ENCODE peak calls at places on chromosomes 2 and 18, in four cellular contexts. One of them, this sample, is unnamed.

GRCh38 chr18:77116201-77117080 is 16.1 kb downstream of the MBP start:
- DNase-seq in left lung: no peak
- DNase-seq in neural progenitor cell: no peak
- DNase-seq in fibroblast of lung: no peak
- DNase-seq in this sample: no peak

GRCh38 chr2:27715318-27716165 is 51.9 kb downstream of the SLC4A1AP start:
- DNase-seq in left lung: peak; percentile 76
- DNase-seq in neural progenitor cell: peak; percentile 54
- DNase-seq in fibroblast of lung: peak; percentile 71
- DNase-seq in this sample: peak; percentile 89

GRCh38 chr2:19140463-19141208 is 217.8 kb downstream of the OSR1 start:
- DNase-seq in left lung: no peak
- DNase-seq in neural progenitor cell: no peak
- DNase-seq in fibroblast of lung: peak; percentile 82
- DNase-seq in this sample: no peak

GRCh38 chr2:135094508-135094907 is 42.4 kb downstream of the RAB3GAP1 start:
- DNase-seq in left lung: no peak
- DNase-seq in neural progenitor cell: no peak
- DNase-seq in fibroblast of lung: no peak
- DNase-seq in this sample: no peak

GRCh38 chr2:55966431-55967118 is 43.0 kb upstream of the EFEMP1 start:
- DNase-seq in left lung: peak; percentile 65
- DNase-seq in neural progenitor cell: no peak
- DNase-seq in fibroblast of lung: peak; percentile 29
- DNase-seq in this sample: no peak

GRCh38 chr18:23689031-23689615 is at the start of gene LAMA3:
- DNase-seq in left lung: peak; percentile 91
- DNase-seq in neural progenitor cell: peak; percentile 81
- DNase-seq in fibroblast of lung: no peak
- DNase-seq in this sample: no peak

GRCh38 chr2:58521803-58522602 is 280.9 kb upstream of the FANCL start:
- DNase-seq in left lung: no peak
- DNase-seq in neural progenitor cell: no peak
- DNase-seq in fibroblast of lung: no peak
- DNase-seq in this sample: no peak

GRCh38 chr18:51074605-51075004 is 44.6 kb downstream of the SMAD4 start:
- DNase-seq in left lung: no peak
- DNase-seq in neural progenitor cell: no peak
- DNase-seq in fibroblast of lung: no peak
- DNase-seq in this sample: no peak

GRCh38 chr18:60538891-60539290 is 166.3 kb upstream of the MC4R start:
- DNase-seq in left lung: no peak
- DNase-seq in neural progenitor cell: no peak
- DNase-seq in fibroblast of lung: no peak
- DNase-seq in this sample: no peak

GRCh38 chr2:38076250-38076709 is 329 bp upstream of the CYP1B1 start:
- DNase-seq in left lung: peak; percentile 94
- DNase-seq in neural progenitor cell: peak; percentile 92
- DNase-seq in fibroblast of lung: peak; percentile 89
- DNase-seq in this sample: peak; percentile 91

GRCh38 chr2:215396595-215397313 is 39.1 kb downstream of the FN1 start:
- DNase-seq in left lung: no peak
- DNase-seq in neural progenitor cell: no peak
- DNase-seq in fibroblast of lung: peak; percentile 90
- DNase-seq in this sample: no peak

GRCh38 chr2:130370490-130370889 is 14.6 kb downstream of the PTPN18 start:
- DNase-seq in left lung: no peak
- DNase-seq in neural progenitor cell: no peak
- DNase-seq in fibroblast of lung: no peak
- DNase-seq in this sample: no peak

GRCh38 chr2:6992821-6993228 is 75.6 kb downstream of the RNF144A start:
- DNase-seq in left lung: no peak
- DNase-seq in neural progenitor cell: no peak
- DNase-seq in fibroblast of lung: no peak
- DNase-seq in this sample: no peak

GRCh38 chr2:234544659-234545611 is 48.1 kb upstream of the ARL4C start:
- DNase-seq in left lung: peak; percentile 84
- DNase-seq in neural progenitor cell: peak; percentile 86
- DNase-seq in fibroblast of lung: peak; percentile 72
- DNase-seq in this sample: peak; percentile 90

GRCh38 chr2:60764736-60765534 is 8.9 kb downstream of the PAPOLG start:
- DNase-seq in left lung: no peak
- DNase-seq in neural progenitor cell: no peak
- DNase-seq in fibroblast of lung: peak; percentile 32
- DNase-seq in this sample: no peak

GRCh38 chr2:84879595-84880394 is 1.1 kb downstream of the TRABD2A start:
- DNase-seq in left lung: no peak
- DNase-seq in neural progenitor cell: peak; percentile 68
- DNase-seq in fibroblast of lung: no peak
- DNase-seq in this sample: peak; percentile 60

GRCh38 chr2:86123328-86123727 is 17.3 kb downstream of the PTCD3 start:
- DNase-seq in left lung: no peak
- DNase-seq in neural progenitor cell: no peak
- DNase-seq in fibroblast of lung: no peak
- DNase-seq in this sample: no peak

GRCh38 chr2:175414872-175415487 is 233.5 kb upstream of the ATP5MC3 start:
- DNase-seq in left lung: no peak
- DNase-seq in neural progenitor cell: peak; percentile 72
- DNase-seq in fibroblast of lung: peak; percentile 71
- DNase-seq in this sample: peak; percentile 63

GRCh38 chr2:26672112-26672817 is 20.3 kb upstream of the KCNK3 start:
- DNase-seq in left lung: no peak
- DNase-seq in neural progenitor cell: no peak
- DNase-seq in fibroblast of lung: no peak
- DNase-seq in this sample: peak; percentile 64

GRCh38 chr2:1886405-1886992 is 142.2 kb upstream of the PXDN start:
- DNase-seq in left lung: no peak
- DNase-seq in neural progenitor cell: peak; percentile 88
- DNase-seq in fibroblast of lung: peak; percentile 74
- DNase-seq in this sample: peak; percentile 85

GRCh38 chr2:124610141-124610540 is 585.1 kb downstream of the CNTNAP5 start:
- DNase-seq in left lung: no peak
- DNase-seq in neural progenitor cell: no peak
- DNase-seq in fibroblast of lung: no peak
- DNase-seq in this sample: no peak

GRCh38 chr2:122543815-122544214 is 788.4 kb downstream of the TSN start:
- DNase-seq in left lung: no peak
- DNase-seq in neural progenitor cell: no peak
- DNase-seq in fibroblast of lung: no peak
- DNase-seq in this sample: no peak

GRCh38 chr2:113219092-113219441 is 45.3 kb downstream of the PSD4 start:
- DNase-seq in left lung: no peak
- DNase-seq in neural progenitor cell: no peak
- DNase-seq in fibroblast of lung: no peak
- DNase-seq in this sample: no peak

GRCh38 chr18:6202861-6203260 is 211.8 kb downstream of the L3MBTL4 start:
- DNase-seq in left lung: no peak
- DNase-seq in neural progenitor cell: no peak
- DNase-seq in fibroblast of lung: no peak
- DNase-seq in this sample: no peak

GRCh38 chr2:77443076-77443475 is 79.1 kb downstream of the LRRTM4 start:
- DNase-seq in left lung: no peak
- DNase-seq in neural progenitor cell: no peak
- DNase-seq in fibroblast of lung: peak; percentile 23
- DNase-seq in this sample: no peak

GRCh38 chr2:130864830-130865229 is 28.1 kb downstream of the ARHGEF4 start:
- DNase-seq in left lung: no peak
- DNase-seq in neural progenitor cell: no peak
- DNase-seq in fibroblast of lung: peak; percentile 91
- DNase-seq in this sample: no peak

GRCh38 chr2:231041061-231041689 is 3.9 kb downstream of the C2orf72 start:
- DNase-seq in left lung: no peak
- DNase-seq in neural progenitor cell: no peak
- DNase-seq in fibroblast of lung: no peak
- DNase-seq in this sample: no peak

GRCh38 chr2:207767461-207768167 is 2.1 kb downstream of the FZD5 start:
- DNase-seq in left lung: peak; percentile 86
- DNase-seq in neural progenitor cell: peak; percentile 82
- DNase-seq in fibroblast of lung: peak; percentile 18
- DNase-seq in this sample: peak; percentile 73

GRCh38 chr2:239463541-239464165 is 62.8 kb upstream of the HDAC4 start:
- DNase-seq in left lung: peak; percentile 65
- DNase-seq in neural progenitor cell: no peak
- DNase-seq in fibroblast of lung: no peak
- DNase-seq in this sample: no peak

GRCh38 chr2:231684314-231685223 is 23.8 kb upstream of the PTMA start:
- DNase-seq in left lung: no peak
- DNase-seq in neural progenitor cell: peak; percentile 2
- DNase-seq in fibroblast of lung: no peak
- DNase-seq in this sample: peak; percentile 68

GRCh38 chr2:190408538-190409271 is 550 bp downstream of the MFSD6 start:
- DNase-seq in left lung: peak; percentile 91
- DNase-seq in neural progenitor cell: peak; percentile 51
- DNase-seq in fibroblast of lung: no peak
- DNase-seq in this sample: peak; percentile 78

GRCh38 chr2:190405995-190406394 is 2.2 kb upstream of the MFSD6 start:
- DNase-seq in left lung: no peak
- DNase-seq in neural progenitor cell: no peak
- DNase-seq in fibroblast of lung: no peak
- DNase-seq in this sample: no peak

GRCh38 chr2:190407662-190408537 is at the start of gene MFSD6:
- DNase-seq in left lung: peak; percentile 91
- DNase-seq in neural progenitor cell: peak; percentile 85
- DNase-seq in fibroblast of lung: no peak
- DNase-seq in this sample: peak; percentile 85

GRCh38 chr2:190406805-190407204 is 1.4 kb upstream of the MFSD6 start:
- DNase-seq in left lung: no peak
- DNase-seq in neural progenitor cell: no peak
- DNase-seq in fibroblast of lung: no peak
- DNase-seq in this sample: no peak

DNA sequence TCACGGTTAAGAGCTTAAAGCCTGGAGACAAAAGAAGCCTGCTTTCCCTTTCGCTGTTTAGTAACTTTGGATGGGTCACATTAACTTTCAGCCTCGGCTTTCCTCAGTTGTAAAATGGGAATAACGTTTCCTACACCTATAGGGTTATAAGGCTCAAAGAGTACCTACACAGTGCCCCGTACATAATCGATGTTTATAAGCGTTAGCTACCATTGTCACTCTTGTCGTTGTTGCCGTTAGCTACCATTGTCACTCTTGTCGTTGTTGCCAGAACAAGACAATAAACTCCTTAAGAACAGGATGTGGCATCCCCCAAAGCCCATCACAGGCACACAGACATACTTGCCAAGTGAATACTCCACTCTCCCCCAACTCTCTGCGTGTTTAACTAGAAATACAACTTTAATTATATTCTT is 901 bp upstream of the MFSD6 start:
- DNase-seq in left lung: no peak
- DNase-seq in neural progenitor cell: peak; percentile 52
- DNase-seq in fibroblast of lung: no peak
- DNase-seq in this sample: no peak
- H3K4me3 ChIP-seq in left lung: peak overlapping the region; percentile 80
- H3K4me3 ChIP-seq in neural progenitor cell: peak overlapping the region; percentile 77
- H3K4me3 ChIP-seq in fibroblast of lung: no peak overlapping the region
- H3K4me3 ChIP-seq in this sample: peak overlapping the region; percentile 55

GRCh38 chr2:48459921-48460320 is 70.0 kb upstream of the STON1 start:
- DNase-seq in left lung: no peak
- DNase-seq in neural progenitor cell: no peak
- DNase-seq in fibroblast of lung: no peak
- DNase-seq in this sample: no peak
- H3K36me3 ChIP-seq in left lung: no peaks in the 10 kb centered on the region
- H3K36me3 ChIP-seq in neural progenitor cell: peaks cover 7% of the 10 kb centered on the region
- H3K36me3 ChIP-seq in fibroblast of lung: no peaks in the 10 kb centered on the region
- H3K36me3 ChIP-seq in this sample: peaks cover 7% of the 10 kb centered on the region

GRCh38 chr18:42187611-42188378 is 232.8 kb downstream of the PIK3C3 start:
- DNase-seq in left lung: no peak
- DNase-seq in neural progenitor cell: no peak
- DNase-seq in fibroblast of lung: no peak
- DNase-seq in this sample: no peak

GRCh38 chr18:42185486-42185885 is 230.5 kb downstream of the PIK3C3 start:
- DNase-seq in left lung: no peak
- DNase-seq in neural progenitor cell: no peak
- DNase-seq in fibroblast of lung: no peak
- DNase-seq in this sample: no peak

GRCh38 chr18:42183746-42184145 is 228.7 kb downstream of the PIK3C3 start:
- DNase-seq in left lung: no peak
- DNase-seq in neural progenitor cell: no peak
- DNase-seq in fibroblast of lung: peak; percentile 61
- DNase-seq in this sample: no peak

GRCh38 chr18:42182728-42183700 is 228.0 kb downstream of the PIK3C3 start:
- DNase-seq in left lung: no peak
- DNase-seq in neural progenitor cell: no peak
- DNase-seq in fibroblast of lung: no peak
- DNase-seq in this sample: no peak

GRCh38 chr18:42184685-42185477 is 229.8 kb downstream of the PIK3C3 start:
- DNase-seq in left lung: peak; percentile 18
- DNase-seq in neural progenitor cell: no peak
- DNase-seq in fibroblast of lung: no peak
- DNase-seq in this sample: no peak
- H3K4me3 ChIP-seq in left lung: no peak overlapping the region
- H3K4me3 ChIP-seq in neural progenitor cell: no peak overlapping the region
- H3K4me3 ChIP-seq in fibroblast of lung: no peak overlapping the region
- H3K4me3 ChIP-seq in this sample: no peak overlapping the region

GRCh38 chr2:101545940-101546339 is 71.0 kb upstream of the RFX8 start:
- DNase-seq in left lung: no peak
- DNase-seq in neural progenitor cell: no peak
- DNase-seq in fibroblast of lung: no peak
- DNase-seq in this sample: no peak

GRCh38 chr2:101540518-101540917 is 65.6 kb upstream of the RFX8 start:
- DNase-seq in left lung: no peak
- DNase-seq in neural progenitor cell: no peak
- DNase-seq in fibroblast of lung: peak; percentile 62
- DNase-seq in this sample: no peak

GRCh38 chr2:101550555-101550954 is 75.6 kb upstream of the RFX8 start:
- DNase-seq in left lung: no peak
- DNase-seq in neural progenitor cell: no peak
- DNase-seq in fibroblast of lung: no peak
- DNase-seq in this sample: no peak

GRCh38 chr2:101551489-101551888 is 76.6 kb upstream of the RFX8 start:
- DNase-seq in left lung: no peak
- DNase-seq in neural progenitor cell: no peak
- DNase-seq in fibroblast of lung: peak; percentile 14
- DNase-seq in this sample: no peak

GRCh38 chr2:101546376-101547058 is 71.6 kb upstream of the RFX8 start:
- DNase-seq in left lung: no peak
- DNase-seq in neural progenitor cell: no peak
- DNase-seq in fibroblast of lung: peak; percentile 66
- DNase-seq in this sample: no peak
- H3K36me3 ChIP-seq in left lung: no peaks in the 10 kb centered on the region
- H3K36me3 ChIP-seq in neural progenitor cell: no peaks in the 10 kb centered on the region
- H3K36me3 ChIP-seq in fibroblast of lung: no peaks in the 10 kb centered on the region
- H3K36me3 ChIP-seq in this sample: no peaks in the 10 kb centered on the region

GRCh38 chr2:237305579-237305978 is 108.4 kb downstream of the COL6A3 start:
- DNase-seq in left lung: no peak
- DNase-seq in neural progenitor cell: no peak
- DNase-seq in fibroblast of lung: no peak
- DNase-seq in this sample: no peak
- H3K4me3 ChIP-seq in left lung: no peak overlapping the region
- H3K4me3 ChIP-seq in neural progenitor cell: no peak overlapping the region
- H3K4me3 ChIP-seq in fibroblast of lung: no peak overlapping the region
- H3K4me3 ChIP-seq in this sample: no peak overlapping the region

GRCh38 chr18:9949315-9949714 is 35.5 kb downstream of the VAPA start:
- DNase-seq in left lung: no peak
- DNase-seq in neural progenitor cell: no peak
- DNase-seq in fibroblast of lung: no peak
- DNase-seq in this sample: no peak
- H3K36me3 ChIP-seq in left lung: no peaks in the 10 kb centered on the region
- H3K36me3 ChIP-seq in neural progenitor cell: peaks cover 4% of the 10 kb centered on the region
- H3K36me3 ChIP-seq in fibroblast of lung: peaks cover 5% of the 10 kb centered on the region
- H3K36me3 ChIP-seq in this sample: peaks cover 8% of the 10 kb centered on the region

GRCh38 chr2:200658278-200658864 is 72.6 kb downstream of the AOX1 start:
- DNase-seq in left lung: no peak
- DNase-seq in neural progenitor cell: peak; percentile 15
- DNase-seq in fibroblast of lung: peak; percentile 23
- DNase-seq in this sample: no peak
- H3K4me3 ChIP-seq in left lung: no peak overlapping the region
- H3K4me3 ChIP-seq in neural progenitor cell: no peak overlapping the region
- H3K4me3 ChIP-seq in fibroblast of lung: no peak overlapping the region
- H3K4me3 ChIP-seq in this sample: no peak overlapping the region

This sample was measured in H7.